ENCODE peak calls at places on chromosomes 13 and 19, in five cellular contexts. L, V, D, F and Y are unnamed samples.

GRCh38 chr13:99218545-99218944 is 17.9 kb downstream of the UBAC2 start:
- DNase-seq in V (no peak), L (no peak), D (no peak), F (no peak), Y (peak; percentile 75)

GRCh38 chr19:29545866-29546582 is 20.2 kb downstream of the VSTM2B start:
- DNase-seq in V (no peak), L (no peak), D (no peak), F (no peak), Y (no peak)

GRCh38 chr13:42836930-42837329 is 55.5 kb downstream of the FAM216B start:
- DNase-seq in L (peak; percentile 89), F (peak; percentile 39), V (no peak), D (peak; percentile 3), Y (no peak)

GRCh38 chr19:4369109-4369887 is 25.9 kb downstream of the MPND start:
- DNase-seq in V (peak; percentile 50), D (no peak), L (no peak), F (peak; percentile 83), Y (peak; percentile 64)

GRCh38 chr19:1435378-1435989 is 2.7 kb upstream of the RPS15 start:
- DNase-seq in V (no peak), L (no peak), D (no peak), F (no peak), Y (no peak)

GRCh38 chr13:110377178-110378175 is 70.4 kb downstream of the COL4A2 start:
- DNase-seq in F (no peak), L (no peak), D (no peak), V (no peak), Y (no peak)

GRCh38 chr13:112181336-112182051 is 114.5 kb downstream of the SOX1 start:
- DNase-seq in V (no peak), L (no peak), D (no peak), F (no peak), Y (no peak)

GRCh38 chr13:79631260-79631659 is 150.3 kb downstream of the NDFIP2 start:
- DNase-seq in D (peak; percentile 18), L (peak; percentile 84), F (peak; percentile 5), V (no peak), Y (no peak)

GRCh38 chr19:31263317-31263716 is 85.9 kb downstream of the TSHZ3 start:
- DNase-seq in V (no peak), L (no peak), F (no peak), D (no peak), Y (no peak)

GRCh38 chr13:101455863-101456262 is 3.4 kb downstream of the ITGBL1 start:
- DNase-seq in V (no peak), L (peak; percentile 91), D (peak; percentile 59), F (no peak), Y (no peak)

GRCh38 chr13:49395416-49396277 is 48.2 kb downstream of the CAB39L start:
- DNase-seq in F (no peak), V (no peak), D (no peak), L (peak; percentile 49), Y (no peak)

GRCh38 chr13:91017031-91017668 is 330.3 kb upstream of the MIR17HG start:
- DNase-seq in V (no peak), L (peak; percentile 47), F (peak; percentile 29), D (peak; percentile 40), Y (no peak)

GRCh38 chr19:15125232-15126067 is 18.2 kb downstream of the SYDE1 start:
- DNase-seq in L (peak; percentile 97), V (peak; percentile 98), F (peak; percentile 98), D (peak; percentile 93), Y (peak; percentile 99)

GRCh38 chr13:99281811-99282263 is 23.7 kb upstream of the GPR18 start:
- DNase-seq in F (no peak), L (no peak), V (peak; percentile 39), D (no peak), Y (peak; percentile 35)

GRCh38 chr13:113411216-113412023 is 41.9 kb downstream of the ADPRHL1 start:
- DNase-seq in D (peak; percentile 49), L (peak; percentile 97), V (no peak), F (no peak), Y (peak; percentile 69)

GRCh38 chr13:62482351-62482750 is 1066.7 kb upstream of the PCDH20 start:
- DNase-seq in D (no peak), V (no peak), L (no peak), F (no peak), Y (no peak)

GRCh38 chr13:50543767-50544166 is 299.7 kb downstream of the DLEU7 start:
- DNase-seq in L (peak; percentile 94), V (no peak), D (no peak), F (no peak), Y (no peak)

GRCh38 chr19:45472557-45473365 is 5.0 kb downstream of the FOSB start:
- DNase-seq in V (no peak), L (no peak), D (no peak), F (no peak), Y (no peak)

GRCh38 chr13:42048625-42049453 is at the start of gene DGKH:
- DNase-seq in F (peak; percentile 74), D (peak; percentile 61), L (peak; percentile 78), V (peak; percentile 51), Y (peak; percentile 88)

GRCh38 chr13:21361706-21362105 is 97.4 kb downstream of the ZDHHC20 start:
- DNase-seq in D (no peak), L (no peak), F (no peak), V (no peak), Y (no peak)

GRCh38 chr19:13906525-13906904 is 514 bp downstream of the CC2D1A start:
- DNase-seq in L (no peak), F (peak; percentile 82), D (no peak), V (no peak), Y (peak; percentile 27)

GRCh38 chr13:75421987-75422386 is 60.0 kb downstream of the TBC1D4 start:
- DNase-seq in V (no peak), L (no peak), D (no peak), F (no peak), Y (no peak)

GRCh38 chr13:23697772-23698313 is 127.6 kb downstream of the TNFRSF19 start:
- DNase-seq in L (no peak), D (no peak), F (peak; percentile 30), V (no peak), Y (no peak)

GRCh38 chr13:50200988-50201387 is 185.7 kb downstream of the KCNRG start:
- DNase-seq in D (no peak), F (no peak), V (no peak), L (no peak), Y (no peak)

GRCh38 chr19:23823952-23824389 is 65.3 kb upstream of the ZNF681 start:
- DNase-seq in D (no peak), V (no peak), F (peak; percentile 1), L (peak; percentile 3), Y (no peak)

GRCh38 chr19:2720777-2721569 is at the start of gene DIRAS1:
- DNase-seq in V (no peak), L (no peak), F (no peak), D (no peak), Y (peak; percentile 38)

GRCh38 chr19:36059180-36059910 is 4.6 kb downstream of the WDR62 start:
- DNase-seq in L (no peak), D (no peak), F (no peak), V (no peak), Y (no peak)

GRCh38 chr13:110230661-110231347 is 76.2 kb downstream of the COL4A1 start:
- DNase-seq in F (peak; percentile 44), L (no peak), V (no peak), D (no peak), Y (no peak)